ENCODE peak calls at places on chromosome 14, in six cellular contexts. K is DMS153; H is fibroblast of mammary gland; P is activated T-helper 1 cell treated with anti-CD3 and anti-CD28 coated beads, Interleukin-2, amount 50 U/mL, for 16 hours; G is IMR-90; N is left ventricle myocardium superior. E is an unnamed sample.

GRCh38 chr14:63603749-63604277 is 37.9 kb downstream of the WDR89 start:
- DNase-seq in K (no peak), H (no peak), P (no peak), G (no peak), N (no peak), E (no peak)

GRCh38 chr14:90111895-90112534 is 50.2 kb downstream of the KCNK13 start:
- DNase-seq in K (no peak), H (peak), P (no peak), G (peak), N (no peak), E (no peak)

GRCh38 chr14:101026341-101026740 is 122.8 kb upstream of the RTL1 start:
- DNase-seq in K (no peak), H (no peak), P (no peak), G (no peak), N (no peak), E (peak)

GRCh38 chr14:94132285-94132887 is 3.0 kb upstream of the IFI27L2 start:
- DNase-seq in K (peak), H (peak), P (peak), G (peak), N (no peak), E (no peak)

GRCh38 chr14:74682169-74682952 is 30.5 kb downstream of the AREL1 start:
- DNase-seq in K (no peak), H (no peak), P (no peak), G (no peak), N (no peak), E (no peak)

GRCh38 chr14:44404021-44404420 is 103.1 kb downstream of the FSCB start:
- DNase-seq in K (no peak), H (no peak), P (no peak), G (no peak), N (no peak), E (no peak)

GRCh38 chr14:78836777-78837176 is 666.6 kb downstream of the NRXN3 start:
- DNase-seq in K (peak), H (peak), P (no peak), G (peak), N (no peak), E (no peak)

GRCh38 chr14:96852823-96853422 is 55.7 kb downstream of the VRK1 start:
- DNase-seq in K (no peak), H (peak), P (no peak), G (peak), N (no peak), E (no peak)

GRCh38 chr14:21016791-21017190 is 8.1 kb downstream of the NDRG2 start:
- DNase-seq in K (no peak), H (no peak), P (no peak), G (no peak), N (no peak), E (no peak)

GRCh38 chr14:101122114-101122854 is 218.8 kb upstream of the RTL1 start:
- DNase-seq in K (no peak), H (no peak), P (no peak), G (no peak), N (no peak), E (peak)

GRCh38 chr14:105145381-105146180 is 23.0 kb downstream of the JAG2 start:
- DNase-seq in K (no peak), H (no peak), P (no peak), G (no peak), N (peak), E (peak)

GRCh38 chr14:68306934-68307758 is 485.7 kb downstream of the ZFP36L1 start:
- DNase-seq in K (peak), H (peak), P (no peak), G (peak), N (no peak), E (no peak)

GRCh38 chr14:54854181-54854580 is 48.4 kb downstream of the GCH1 start:
- DNase-seq in K (no peak), H (no peak), P (no peak), G (no peak), N (no peak), E (no peak)